ENCODE peak calls at places on chromosomes 12 and 14, in five cellular contexts. I, G, C, L and D are unnamed samples.

GRCh38 chr14:60051690-60052324 is 39.9 kb upstream of the PCNX4 start:
- DNase-seq in I (no peak), G (no peak), C (no peak), L (no peak), D (no peak)

GRCh38 chr14:23442721-23443356 is 7.4 kb upstream of the MYH7 start:
- DNase-seq in I (no peak), G (no peak), C (no peak), L (peak; percentile 47), D (no peak)

GRCh38 chr14:20512139-20512905 is 7.0 kb downstream of the RNASE10 start:
- DNase-seq in I (no peak), G (no peak), C (no peak), L (no peak), D (no peak)

GRCh38 chr12:2959194-2959507 is at the start of gene TEAD4:
- DNase-seq in I (no peak), G (peak; percentile 76), C (peak; percentile 82), L (peak; percentile 87), D (peak; percentile 94)

GRCh38 chr12:50742776-50743175 is 21.1 kb upstream of the ATF1 start:
- DNase-seq in I (no peak), G (no peak), C (no peak), L (no peak), D (no peak)

GRCh38 chr14:74616507-74616906 is 4.5 kb upstream of the LTBP2 start:
- DNase-seq in I (no peak), G (peak; percentile 47), C (no peak), L (no peak), D (no peak)

GRCh38 chr14:98578204-98578603 is 693.8 kb downstream of the BCL11B start:
- DNase-seq in I (no peak), G (no peak), C (no peak), L (no peak), D (no peak)

GRCh38 chr14:25756880-25757279 is 706.9 kb upstream of the STXBP6 start:
- DNase-seq in I (no peak), G (no peak), C (no peak), L (no peak), D (no peak)

GRCh38 chr14:106209745-106210144 is 683.4 kb downstream of the TMEM121 start:
- DNase-seq in I (no peak), G (no peak), C (no peak), L (no peak), D (no peak)

GRCh38 chr12:63846249-63846967 is 1.9 kb downstream of the SRGAP1 start:
- DNase-seq in I (no peak), G (no peak), C (no peak), L (no peak), D (peak; percentile 31)

GRCh38 chr12:54392485-54393349 is 8.2 kb upstream of the ZNF385A start:
- DNase-seq in I (no peak), G (peak; percentile 47), C (no peak), L (no peak), D (no peak)

GRCh38 chr12:124586756-124587155 is 19.3 kb upstream of the NCOR2 start:
- DNase-seq in I (no peak), G (no peak), C (no peak), L (no peak), D (no peak)

GRCh38 chr14:92173668-92174067 is 51.9 kb downstream of the CPSF2 start:
- DNase-seq in I (no peak), G (no peak), C (no peak), L (no peak), D (no peak)

GRCh38 chr12:7972734-7973488 is 36.9 kb upstream of the SLC2A3 start:
- DNase-seq in I (no peak), G (no peak), C (no peak), L (no peak), D (no peak)

GRCh38 chr12:104480826-104481457 is 24.2 kb downstream of the CHST11 start:
- DNase-seq in I (no peak), G (peak; percentile 55), C (no peak), L (no peak), D (no peak)

GRCh38 chr12:57389033-57389432 is 41.8 kb downstream of the R3HDM2 start:
- DNase-seq in I (no peak), G (no peak), C (no peak), L (no peak), D (no peak)

GRCh38 chr14:100504372-100505078 is 82.7 kb downstream of the BEGAIN start:
- DNase-seq in I (no peak), G (no peak), C (peak; percentile 24), L (no peak), D (no peak)

GRCh38 chr12:1851126-1851791 is 30.9 kb downstream of the LRTM2 start:
- DNase-seq in I (no peak), G (no peak), C (no peak), L (no peak), D (no peak)

GRCh38 chr12:3129301-3130052 is 52.3 kb downstream of the TSPAN9 start:
- DNase-seq in I (peak; percentile 25), G (no peak), C (no peak), L (no peak), D (no peak)

GRCh38 chr14:72318648-72319047 is 386.4 kb downstream of the RGS6 start:
- DNase-seq in I (peak; percentile 15), G (no peak), C (no peak), L (no peak), D (no peak)

GRCh38 chr14:52112336-52113018 is 43.6 kb upstream of the NID2 start:
- DNase-seq in I (no peak), G (no peak), C (no peak), L (no peak), D (no peak)

GRCh38 chr12:75909714-75910451 is 121.7 kb downstream of the PHLDA1 start:
- DNase-seq in I (no peak), G (no peak), C (peak; percentile 29), L (no peak), D (no peak)

GRCh38 chr12:75905975-75906374 is 125.6 kb downstream of the PHLDA1 start:
- DNase-seq in I (no peak), G (no peak), C (no peak), L (no peak), D (no peak)

GRCh38 chr12:75910452-75910722 is 121.2 kb downstream of the PHLDA1 start:
- DNase-seq in I (no peak), G (no peak), C (no peak), L (no peak), D (no peak)

GRCh38 chr12:75913502-75914110 is 118.0 kb downstream of the PHLDA1 start:
- DNase-seq in I (no peak), G (peak; percentile 17), C (no peak), L (no peak), D (no peak)

DNA sequence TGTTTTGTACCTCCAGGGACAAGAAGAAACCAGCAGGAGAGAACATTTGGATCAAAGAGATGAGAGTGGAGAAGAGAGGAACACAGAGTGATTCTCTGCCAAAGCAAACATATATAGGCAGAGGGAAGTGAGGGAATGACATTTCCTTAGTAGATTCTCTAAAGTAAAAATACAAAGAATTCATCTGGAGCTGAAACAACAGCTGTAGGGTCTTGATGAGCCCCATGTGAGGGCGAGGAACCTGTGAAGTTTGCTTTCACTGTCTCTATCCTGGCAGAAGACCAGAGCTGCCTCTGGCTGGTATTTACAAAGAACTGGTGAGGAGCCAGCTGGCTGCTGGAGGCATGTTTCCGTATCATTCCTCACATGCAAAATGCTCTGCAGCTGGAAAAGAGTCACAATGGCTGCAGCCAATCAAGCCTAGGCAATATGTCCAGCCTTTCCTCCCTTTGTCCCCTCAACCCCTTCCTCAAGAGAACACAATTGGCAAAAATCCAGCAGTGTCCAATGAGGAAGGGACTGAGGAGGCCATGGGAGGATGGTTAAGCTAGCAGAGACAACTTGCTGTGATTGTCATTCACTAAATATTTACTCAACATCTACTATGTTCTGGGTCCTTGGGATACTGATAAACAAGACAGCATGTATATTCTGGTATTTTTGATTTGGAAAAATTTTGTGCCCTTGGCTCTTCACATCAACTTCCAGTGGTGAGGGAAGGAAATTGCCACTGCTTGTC is 122.4 kb downstream of the PHLDA1 start:
- DNase-seq in I (no peak), G (no peak), C (peak; percentile 27), L (no peak), D (peak; percentile 21)
- TF ChIP-seq TAF1 in I (no peak), G (no peak), C (no peak), L (no peak), D (no peak)

GRCh38 chr12:48999371-49000131 is at the start of gene DDN:
- DNase-seq in I (no peak), G (peak; percentile 72), C (no peak), L (peak; percentile 72), D (peak; percentile 86)

GRCh38 chr12:48996794-48997718 is 2.1 kb downstream of the DDN start:
- DNase-seq in I (no peak), G (peak; percentile 88), C (peak; percentile 65), L (peak; percentile 89), D (peak; percentile 82)

GRCh38 chr12:49000346-49000745 is 1.2 kb upstream of the DDN start:
- DNase-seq in I (no peak), G (no peak), C (no peak), L (no peak), D (no peak)

GRCh38 chr12:48997719-48998496 is 1.3 kb downstream of the DDN start:
- DNase-seq in I (no peak), G (peak; percentile 34), C (no peak), L (peak; percentile 84), D (peak; percentile 90)

GRCh38 chr12:48998497-48999353 is 450 bp downstream of the DDN start:
- DNase-seq in I (no peak), G (peak; percentile 36), C (no peak), L (peak; percentile 82), D (peak; percentile 63)
- TF ChIP-seq USF2 in I (no peak), G (no peak), C (no peak), L (no peak), D (no peak)

DNA sequence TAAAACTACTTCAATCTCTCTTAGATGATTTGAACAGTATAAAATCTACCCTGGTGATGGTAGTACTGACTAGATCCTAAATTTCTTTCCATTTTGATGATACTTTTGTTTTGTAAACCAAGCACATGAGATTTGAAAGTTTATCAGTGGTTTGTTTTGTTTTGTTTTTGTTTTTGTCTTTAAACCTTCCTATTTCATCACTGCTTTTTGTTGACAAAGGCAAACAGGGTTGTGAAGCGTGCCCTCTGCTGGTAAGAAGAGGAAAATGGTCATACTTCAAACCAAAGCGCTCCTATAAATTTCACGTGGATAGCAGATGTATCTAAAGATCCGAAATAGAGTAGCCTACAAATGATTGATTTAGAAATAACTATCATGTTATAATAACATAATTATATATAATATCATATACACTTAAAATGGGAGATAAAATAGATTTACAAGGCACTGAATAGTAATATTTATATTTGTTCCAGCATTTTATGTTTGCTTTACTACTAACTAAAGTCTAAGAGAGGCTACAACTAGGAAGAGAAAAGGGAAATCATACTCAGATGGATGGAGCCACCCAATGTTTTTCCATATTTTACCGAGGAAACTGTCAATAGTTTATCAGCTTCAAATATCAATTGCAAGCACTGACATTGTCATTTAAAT is 254.0 kb upstream of the USP15 start:
- DNase-seq in I (no peak), G (peak; percentile 49), C (peak; percentile 34), L (no peak), D (peak; percentile 49)
- TF ChIP-seq TAF1 in I (no peak), G (no peak), C (no peak), L (no peak), D (no peak)

GRCh38 chr12:68378859-68379628 is 46.9 kb upstream of the MDM1 start:
- DNase-seq in I (no peak), G (peak; percentile 69), C (no peak), L (no peak), D (no peak)
- TF ChIP-seq USF2 in I (no peak), G (no peak), C (no peak), L (no peak), D (no peak)

GRCh38 chr12:13022737-13023370 is 21.3 kb upstream of the FAM234B start:
- DNase-seq in I (no peak), G (no peak), C (no peak), L (no peak), D (no peak)
- TF ChIP-seq TAF1 in I (no peak), G (no peak), C (no peak), L (no peak), D (no peak)

GRCh38 chr14:85300119-85300518 is 229.8 kb upstream of the FLRT2 start:
- DNase-seq in I (no peak), G (no peak), C (no peak), L (no peak), D (no peak)
- TF ChIP-seq USF2 in I (no peak), G (no peak), C (no peak), L (no peak), D (no peak)